ENCODE peak calls at places on chromosomes 3 and 15, in four cellular contexts. M, K, Q and G are unnamed samples.
A peak's percentile ranks its signal among the peaks of the same experiment; 100 is the strongest.

GRCh38 chr3:78799681-78800080 is 968.1 kb downstream of the ROBO1 start:
- DNase-seq in M (no peak), K (no peak), Q (no peak), G (no peak)

GRCh38 chr15:88255496-88256171 is 905 bp downstream of the NTRK3 start:
- DNase-seq in M (peak; percentile 61), K (peak; percentile 65), Q (no peak), G (no peak)

GRCh38 chr3:377158-377561 is 180.6 kb downstream of the CHL1 start:
- DNase-seq in M (no peak), K (peak; percentile 23), Q (peak; percentile 24), G (no peak)

GRCh38 chr3:30286007-30286669 is 320.3 kb upstream of the TGFBR2 start:
- DNase-seq in M (no peak), K (no peak), Q (peak; percentile 96), G (peak; percentile 92)

GRCh38 chr3:5201536-5201935 is 14.0 kb downstream of the EDEM1 start:
- DNase-seq in M (no peak), K (no peak), Q (no peak), G (no peak)

GRCh38 chr15:60590935-60591490 is 112.1 kb upstream of the ICE2 start:
- DNase-seq in M (peak; percentile 71), K (peak; percentile 30), Q (no peak), G (no peak)

GRCh38 chr15:39628821-39629220 is 47.9 kb downstream of the THBS1 start:
- DNase-seq in M (no peak), K (no peak), Q (no peak), G (no peak)

GRCh38 chr3:122975924-122976293 is 51.7 kb downstream of the SEMA5B start:
- DNase-seq in M (no peak), K (no peak), Q (no peak), G (no peak)

GRCh38 chr3:99753268-99753975 is 64.2 kb upstream of the CMSS1 start:
- DNase-seq in M (peak; percentile 25), K (peak; percentile 20), Q (peak; percentile 79), G (peak; percentile 41)

GRCh38 chr15:81930582-81931369 is 115.0 kb downstream of the MEX3B start:
- DNase-seq in M (no peak), K (no peak), Q (no peak), G (no peak)

GRCh38 chr3:136885357-136886213 is 23.6 kb downstream of the NCK1 start:
- DNase-seq in M (no peak), K (no peak), Q (no peak), G (no peak)

GRCh38 chr15:97652700-97653167 is 307.8 kb upstream of the ARRDC4 start:
- DNase-seq in M (peak; percentile 50), K (no peak), Q (no peak), G (no peak)

GRCh38 chr3:57089043-57089442 is 28.6 kb downstream of the SPATA12 start:
- DNase-seq in M (no peak), K (no peak), Q (no peak), G (no peak)

GRCh38 chr3:123143669-123144411 is 57.9 kb upstream of the SEC22A start:
- DNase-seq in M (peak; percentile 35), K (no peak), Q (no peak), G (peak; percentile 9)

GRCh38 chr3:11548721-11549131 is 95.0 kb downstream of the VGLL4 start:
- DNase-seq in M (no peak), K (peak; percentile 45), Q (peak; percentile 88), G (peak; percentile 34)